ENCODE peak calls at places on chromosome 3, in ten cellular contexts. D is stimulated activated effector memory CD8-positive, alpha-beta T cell treated with anti-CD3 and anti-CD28 coated beads, Interleukin-12 subunit alpha, Interleukin-12 subunit beta, amount 100 ng/mL, for 72 hours; M is KG1; S is AG04449; Q is NCI-H774; L is left cardiac atrium; A is iris pigment epithelial cell; E is BJ; T is AG20443; G is CD8-positive, alpha-beta memory T cell. R is an unnamed sample.

GRCh38 chr3:152773633-152774032 is 61.3 kb upstream of the P2RY1 start:
- DNase-seq in T (no peak), A (no peak), E (no peak), S (no peak), D (no peak), G (no peak), L (no peak), M (no peak), Q (no peak), R (no peak)

GRCh38 chr3:151568095-151568685 is 107.3 kb upstream of the IGSF10 start:
- DNase-seq in M (no peak), T (peak), S (no peak), D (no peak), L (no peak), G (no peak), Q (peak), A (no peak), E (no peak), R (no peak)

GRCh38 chr3:162141232-162141631 is 644.6 kb downstream of the OTOL1 start:
- DNase-seq in G (no peak), E (no peak), A (peak), D (no peak), T (peak), Q (no peak), M (no peak), S (peak), L (no peak), R (no peak)

GRCh38 chr3:130609580-130609979 is 92.6 kb downstream of the COL6A6 start:
- DNase-seq in D (no peak), Q (no peak), S (no peak), A (no peak), M (no peak), G (no peak), T (no peak), L (no peak), E (no peak), R (no peak)

GRCh38 chr3:195259564-195260285 is 11.2 kb downstream of the XXYLT1 start:
- DNase-seq in M (peak), G (peak), D (peak), S (no peak), L (peak), T (peak), A (peak), E (peak), Q (peak), R (peak)

GRCh38 chr3:42843730-42844713 is 31.7 kb downstream of the CYP8B1 start:
- DNase-seq in Q (no peak), L (peak), T (no peak), S (no peak), G (no peak), E (no peak), D (no peak), M (no peak), A (no peak), R (peak)

GRCh38 chr3:20904674-20905073 is 718.7 kb upstream of the SGO1 start:
- DNase-seq in T (no peak), L (no peak), Q (no peak), M (no peak), E (no peak), G (no peak), A (no peak), S (no peak), D (no peak), R (no peak)

GRCh38 chr3:53028641-53029040 is 17.2 kb downstream of the SFMBT1 start:
- DNase-seq in A (no peak), Q (no peak), M (no peak), E (no peak), S (no peak), T (no peak), G (no peak), L (no peak), D (no peak), R (no peak)

GRCh38 chr3:44903314-44903713 is 28.9 kb downstream of the TGM4 start:
- DNase-seq in L (no peak), A (no peak), S (no peak), E (no peak), G (no peak), T (no peak), M (no peak), Q (no peak), D (no peak), R (no peak)

GRCh38 chr3:55524565-55525244 is 37.6 kb upstream of the WNT5A start:
- DNase-seq in E (no peak), D (no peak), G (no peak), T (peak), A (peak), Q (no peak), L (no peak), M (no peak), S (peak), R (no peak)

GRCh38 chr3:99559196-99559595 is 79.2 kb upstream of the COL8A1 start:
- DNase-seq in E (no peak), M (no peak), A (no peak), Q (no peak), S (no peak), T (no peak), D (no peak), G (no peak), L (no peak), R (no peak)

GRCh38 chr3:71251156-71251775 is 332.3 kb downstream of the FOXP1 start:
- DNase-seq in L (no peak), Q (no peak), G (no peak), D (no peak), A (peak), S (peak), T (peak), E (peak), M (no peak), R (no peak)

GRCh38 chr3:114252954-114253353 is 15.6 kb upstream of the ZNF80 start:
- DNase-seq in G (no peak), T (no peak), E (no peak), D (no peak), Q (no peak), L (no peak), S (no peak), A (no peak), M (no peak), R (no peak)

GRCh38 chr3:69283913-69284312 is 102.0 kb downstream of the FRMD4B start:
- DNase-seq in Q (no peak), E (no peak), T (no peak), S (no peak), D (no peak), L (no peak), G (no peak), A (no peak), M (no peak), R (no peak)

GRCh38 chr3:126476976-126477330 is 1.3 kb upstream of the ZXDC start:
- DNase-seq in M (no peak), L (no peak), G (no peak), D (no peak), T (no peak), A (no peak), Q (no peak), E (no peak), S (no peak), R (no peak)

GRCh38 chr3:20043398-20043797 is 3.2 kb downstream of the KAT2B start:
- DNase-seq in T (peak), M (peak), L (peak), E (no peak), Q (no peak), A (peak), S (no peak), D (peak), G (peak), R (peak)